ENCODE peak calls at places on chromosomes 13 and 19, in eight cellular contexts. U, H, W, O, Y, J, C and P are unnamed samples. For H3K4me1, the result is how much of the 10 kb centered on the place peaks cover.

GRCh38 chr13:99307247-99307646 is at the start of gene GPR183:
- DNase-seq in C (no peak), H (peak), O (no peak), Y (peak), J (no peak), U (no peak), W (no peak), P (no peak)

GRCh38 chr19:41945135-41945766 is 13.9 kb downstream of the RABAC1 start:
- DNase-seq in H (no peak), W (no peak), J (no peak), C (no peak), O (no peak), U (no peak), Y (no peak), P (peak)

GRCh38 chr19:11257827-11258380 is 4.4 kb downstream of the DOCK6 start:
- DNase-seq in U (no peak), W (no peak), O (no peak), C (no peak), H (no peak), Y (no peak), J (no peak), P (no peak)

GRCh38 chr13:33380487-33381079 is 95.0 kb upstream of the STARD13 start:
- DNase-seq in H (no peak), C (peak), Y (no peak), U (no peak), O (no peak), W (no peak), J (no peak), P (no peak)

GRCh38 chr13:41496420-41497234 is 39.3 kb downstream of the RGCC start:
- DNase-seq in Y (no peak), C (no peak), H (peak), J (no peak), W (no peak), U (no peak), O (peak), P (peak)

GRCh38 chr19:12733369-12733896 is 1.1 kb downstream of the TRIR start:
- DNase-seq in J (no peak), U (peak), O (peak), C (peak), Y (peak), H (peak), W (no peak), P (peak)

GRCh38 chr19:56869886-56870285 is 29.4 kb upstream of the PEG3 start:
- DNase-seq in H (no peak), O (no peak), W (no peak), U (no peak), J (no peak), C (no peak), Y (no peak), P (no peak)

GRCh38 chr19:35442091-35442490 is 6.0 kb upstream of the FFAR2 start:
- DNase-seq in U (no peak), W (no peak), Y (no peak), C (no peak), O (no peak), H (no peak), J (no peak), P (no peak)

GRCh38 chr13:23510544-23510916 is 59.7 kb upstream of the TNFRSF19 start:
- DNase-seq in W (no peak), U (no peak), H (no peak), Y (no peak), C (no peak), O (no peak), J (no peak), P (no peak)

GRCh38 chr13:110645750-110646149 is 30.4 kb downstream of the NAXD start:
- DNase-seq in W (no peak), H (no peak), J (no peak), Y (no peak), O (no peak), U (no peak), C (no peak), P (no peak)

GRCh38 chr13:71968025-71968424 is 101.0 kb upstream of the DACH1 start:
- DNase-seq in Y (peak), W (no peak), O (peak), U (peak), H (no peak), C (peak), J (peak), P (no peak)

GRCh38 chr19:53583181-53583580 is 45.2 kb downstream of the ZNF331 start:
- DNase-seq in C (no peak), J (no peak), O (no peak), Y (no peak), W (no peak), U (no peak), H (no peak), P (no peak)

GRCh38 chr19:29121684-29122083 is 91.3 kb downstream of the UQCRFS1 start:
- DNase-seq in W (no peak), J (peak), U (peak), O (no peak), C (peak), H (no peak), Y (no peak), P (no peak)
- TF ChIP-seq CTCF in W (peak), J (peak), U (peak), O (no peak), C (peak), H (peak), Y (no peak), P (peak)

GRCh38 chr19:51015691-51016267 is 3.7 kb downstream of the KLK10 start:
- DNase-seq in W (no peak), H (no peak), O (no peak), J (no peak), C (no peak), Y (no peak), U (no peak), P (no peak)

GRCh38 chr19:51020988-51021651 is 1.6 kb upstream of the KLK10 start:
- DNase-seq in U (peak), H (peak), J (no peak), Y (peak), C (peak), W (no peak), O (peak), P (peak)

GRCh38 chr19:51019544-51019925 is at the start of gene KLK10:
- DNase-seq in H (no peak), J (no peak), W (no peak), O (no peak), C (no peak), Y (no peak), U (no peak), P (no peak)

GRCh38 chr19:51016798-51017683 is 2.5 kb downstream of the KLK10 start:
- DNase-seq in C (peak), H (peak), J (peak), O (no peak), Y (peak), W (no peak), U (peak), P (no peak)

GRCh38 chr19:51018745-51019543 is 565 bp downstream of the KLK10 start:
- DNase-seq in J (peak), O (no peak), C (peak), U (no peak), H (no peak), Y (no peak), W (no peak), P (no peak)
- H3K4me2 ChIP-seq in J (peak), O (no peak), C (peak), U (peak), H (peak), Y (no peak), W (peak), P (no peak)

DNA sequence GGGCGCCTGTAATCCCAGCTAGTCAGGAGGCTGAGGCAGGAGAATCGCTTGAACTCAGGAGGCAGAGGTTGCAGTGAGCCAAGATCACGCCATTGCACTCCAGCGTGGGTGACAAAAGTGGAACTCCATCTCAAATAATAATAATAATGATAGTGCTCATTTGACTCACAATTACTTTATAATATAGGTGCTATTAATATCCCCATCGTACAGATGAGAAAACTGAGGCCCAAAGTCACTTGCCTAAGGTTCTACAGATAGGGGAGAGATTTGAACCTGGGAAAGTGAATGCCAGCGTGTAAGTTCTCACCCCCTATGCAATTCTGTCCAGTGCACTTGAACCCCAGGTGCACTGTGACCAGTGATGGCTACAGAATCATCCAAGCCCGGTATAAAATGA is 5.9 kb downstream of the GMFG start:
- DNase-seq in Y (no peak), U (no peak), J (no peak), W (no peak), C (no peak), H (no peak), O (no peak), P (no peak)
- H3K4me1 ChIP-seq in Y (under half), U (under half), J (under half), W (under half), C (under half), H (under half), O (under half), P (under half)

GRCh38 chr13:106533101-106533939 is 2.1 kb downstream of the EFNB2 start:
- DNase-seq in U (peak), C (peak), H (peak), W (no peak), J (peak), Y (peak), O (peak), P (peak)

GRCh38 chr13:106534844-106535551 is 464 bp downstream of the EFNB2 start:
- DNase-seq in O (peak), H (peak), C (peak), W (no peak), Y (peak), U (no peak), J (no peak), P (peak)

GRCh38 chr13:106535552-106536243 is at the start of gene EFNB2:
- DNase-seq in O (peak), U (peak), H (peak), C (peak), Y (peak), W (no peak), J (peak), P (peak)

GRCh38 chr13:106532111-106532929 is 3.1 kb downstream of the EFNB2 start:
- DNase-seq in C (no peak), W (no peak), H (peak), O (peak), Y (peak), U (peak), J (no peak), P (no peak)

GRCh38 chr13:106533940-106534843 is 1.3 kb downstream of the EFNB2 start:
- DNase-seq in O (peak), Y (peak), C (peak), H (peak), J (no peak), W (no peak), U (peak), P (peak)
- TF ChIP-seq CTCF in O (no peak), Y (no peak), C (no peak), H (peak), J (no peak), W (no peak), U (no peak), P (no peak)